ENCODE peak calls at places on chromosomes 11 and 22, in nine cellular contexts. K is tibial artery, P is SK-N-SH, F is lower lobe of right lung, O is transverse colon, Z is esophagus squamous epithelium, Y is stomach, M is neuronal stem cell, V is psoas muscle. L is an unnamed sample.

GRCh38 chr11:108223449-108224149 is 732 bp downstream of the ATM start:
- DNase-seq in K (peak; percentile 23), P (no peak), F (no peak), O (no peak), Z (no peak), Y (no peak), M (no peak), V (no peak), L (no peak)

GRCh38 chr22:39266398-39267030 is 21.7 kb upstream of the PDGFB start:
- DNase-seq in K (peak; percentile 62), P (no peak), F (no peak), O (no peak), Z (no peak), Y (no peak), M (no peak), V (no peak), L (no peak)

GRCh38 chr11:115334932-115335788 is 169.1 kb downstream of the CADM1 start:
- DNase-seq in K (no peak), P (peak; percentile 21), F (no peak), O (no peak), Z (no peak), Y (no peak), M (peak; percentile 12), V (no peak), L (no peak)

GRCh38 chr11:67271212-67271547 is 4.9 kb downstream of the GRK2 start:
- DNase-seq in K (no peak), P (no peak), F (no peak), O (no peak), Z (no peak), Y (no peak), M (no peak), V (no peak), L (no peak)

GRCh38 chr11:8066036-8066910 is 14.7 kb upstream of the TUB start:
- DNase-seq in K (peak; percentile 17), P (no peak), F (no peak), O (no peak), Z (no peak), Y (peak; percentile 20), M (no peak), V (no peak), L (no peak)

GRCh38 chr11:131095501-131096185 is 179.4 kb upstream of the SNX19 start:
- DNase-seq in K (no peak), P (no peak), F (no peak), O (no peak), Z (no peak), Y (no peak), M (no peak), V (no peak), L (no peak)

GRCh38 chr22:17269607-17270261 is 50.5 kb upstream of the ADA2 start:
- DNase-seq in K (no peak), P (no peak), F (no peak), O (peak; percentile 60), Z (no peak), Y (no peak), M (no peak), V (no peak), L (no peak)

GRCh38 chr11:128365044-128365443 is 222.3 kb downstream of the ETS1 start:
- DNase-seq in K (no peak), P (no peak), F (no peak), O (no peak), Z (no peak), Y (no peak), M (peak; percentile 32), V (no peak), L (no peak)

GRCh38 chr22:27962268-27963191 is 43.5 kb upstream of the PITPNB start:
- DNase-seq in K (no peak), P (no peak), F (no peak), O (no peak), Z (no peak), Y (no peak), M (no peak), V (peak; percentile 47), L (peak; percentile 48)

GRCh38 chr22:49909476-49910205 is 8.6 kb downstream of the ALG12 start:
- DNase-seq in K (no peak), P (no peak), F (peak; percentile 44), O (no peak), Z (no peak), Y (no peak), M (no peak), V (no peak), L (no peak)

GRCh38 chr11:15720460-15720859 is 605.7 kb downstream of the INSC start:
- DNase-seq in K (no peak), P (no peak), F (no peak), O (no peak), Z (no peak), Y (no peak), M (no peak), V (no peak), L (no peak)

GRCh38 chr11:8267831-8268529 is 4.3 kb upstream of the LMO1 start:
- DNase-seq in K (no peak), P (peak; percentile 82), F (no peak), O (no peak), Z (no peak), Y (no peak), M (no peak), V (no peak), L (no peak)

GRCh38 chr22:24977370-24978230 is 25.1 kb downstream of the KIAA1671 start:
- DNase-seq in K (peak; percentile 66), P (no peak), F (peak; percentile 59), O (peak; percentile 68), Z (no peak), Y (no peak), M (no peak), V (peak; percentile 43), L (peak; percentile 77)

GRCh38 chr22:43171607-43172006 is 15.3 kb downstream of the TTLL12 start:
- DNase-seq in K (no peak), P (no peak), F (no peak), O (peak; percentile 86), Z (no peak), Y (peak; percentile 58), M (no peak), V (no peak), L (no peak)

GRCh38 chr11:118621071-118621815 is 13.8 kb downstream of the PHLDB1 start:
- DNase-seq in K (peak; percentile 92), P (peak; percentile 93), F (peak; percentile 84), O (peak; percentile 82), Z (no peak), Y (peak; percentile 85), M (no peak), V (peak; percentile 89), L (peak; percentile 92)

GRCh38 chr11:87300640-87301381 is 263.1 kb downstream of the TMEM135 start:
- DNase-seq in K (no peak), P (no peak), F (no peak), O (peak; percentile 25), Z (no peak), Y (no peak), M (no peak), V (no peak), L (no peak)

DNA sequence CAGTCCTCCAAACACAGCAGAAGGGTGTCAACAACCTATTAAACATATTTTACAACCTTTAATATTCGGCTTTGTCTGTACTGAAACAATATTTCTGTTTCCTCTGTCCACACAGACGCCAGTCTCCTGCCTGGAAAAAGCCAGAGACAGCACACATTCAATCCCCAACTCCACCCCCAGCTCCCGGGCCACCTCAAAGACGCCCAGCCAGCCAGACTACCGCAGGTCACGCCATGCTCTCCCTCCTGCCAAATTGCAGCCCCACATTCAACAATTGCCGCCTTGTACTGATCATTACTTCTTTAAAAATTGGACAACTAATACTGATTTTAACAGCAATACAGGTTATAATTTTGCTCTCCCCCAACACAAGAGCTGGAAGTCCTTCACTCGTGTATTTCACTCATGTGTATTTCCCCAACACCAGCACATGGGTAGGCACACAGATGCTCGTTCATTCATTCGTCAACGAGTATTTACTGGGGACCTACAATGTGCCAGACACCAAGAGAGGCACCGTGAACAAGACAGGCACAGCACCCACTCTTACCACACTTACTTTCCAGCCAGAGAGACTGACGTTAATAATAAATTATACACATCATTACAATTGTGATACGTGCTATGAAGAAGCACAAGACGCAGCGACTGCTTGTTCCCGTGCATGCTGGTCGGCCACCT is 1.1 kb downstream of the SERGEF start:
- DNase-seq in K (no peak), P (peak; percentile 16), F (no peak), O (no peak), Z (no peak), Y (no peak), M (no peak), V (no peak), L (no peak)
- H3K27ac ChIP-seq in K (peak overlapping the region; percentile 97), P (no peak overlapping the region), F (peak overlapping the region; percentile 82), O (peak overlapping the region; percentile 97), Z (peak overlapping the region; percentile 89), Y (peak overlapping the region; percentile 89), M (no peak overlapping the region), V (peak overlapping the region; percentile 91), L (no peak overlapping the region)

DNA sequence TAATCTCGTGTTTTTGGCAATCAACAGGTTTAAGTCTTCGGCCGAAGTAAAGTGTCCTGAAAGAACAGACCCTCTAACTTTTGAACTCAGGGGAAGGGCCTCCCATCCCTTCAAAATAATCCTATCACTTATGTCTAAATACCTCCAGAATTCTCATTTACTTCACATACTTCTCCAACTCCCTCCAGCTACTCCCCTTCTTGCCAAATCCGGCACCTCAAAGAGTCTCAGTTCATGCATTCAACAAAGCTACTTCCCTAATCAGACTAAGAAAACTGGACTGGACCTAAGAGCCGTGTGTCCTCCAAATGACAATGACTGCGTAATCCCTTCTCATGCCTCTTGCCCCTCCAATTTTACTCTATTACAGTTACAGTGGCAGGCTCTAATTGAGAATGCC is 1.3 kb downstream of the DDB1 start:
- DNase-seq in K (no peak), P (no peak), F (no peak), O (no peak), Z (no peak), Y (no peak), M (no peak), V (no peak), L (no peak)
- H3K4me1 ChIP-seq in K (no peaks in the 10 kb centered on the region), P (peaks cover 39% of the 10 kb centered on the region), F (peaks cover 44% of the 10 kb centered on the region), O (peaks cover 22% of the 10 kb centered on the region), Z (peaks cover 86% of the 10 kb centered on the region), Y (peaks cover 62% of the 10 kb centered on the region), M (peaks cover 11% of the 10 kb centered on the region), V (peaks cover 34% of the 10 kb centered on the region), L (peaks cover 35% of the 10 kb centered on the region)

GRCh38 chr11:120824242-120824641 is 199.7 kb upstream of the TBCEL start:
- DNase-seq in K (no peak), P (no peak), F (no peak), O (no peak), Z (no peak), Y (no peak), M (no peak), V (no peak), L (no peak)
- H3K4me3 ChIP-seq in K (no peak overlapping the region), P (no peak overlapping the region), F (no peak overlapping the region), O (no peak overlapping the region), Z (no peak overlapping the region), Y (no peak overlapping the region), M (no peak overlapping the region), V (no peak overlapping the region), L (no peak overlapping the region)

DNA sequence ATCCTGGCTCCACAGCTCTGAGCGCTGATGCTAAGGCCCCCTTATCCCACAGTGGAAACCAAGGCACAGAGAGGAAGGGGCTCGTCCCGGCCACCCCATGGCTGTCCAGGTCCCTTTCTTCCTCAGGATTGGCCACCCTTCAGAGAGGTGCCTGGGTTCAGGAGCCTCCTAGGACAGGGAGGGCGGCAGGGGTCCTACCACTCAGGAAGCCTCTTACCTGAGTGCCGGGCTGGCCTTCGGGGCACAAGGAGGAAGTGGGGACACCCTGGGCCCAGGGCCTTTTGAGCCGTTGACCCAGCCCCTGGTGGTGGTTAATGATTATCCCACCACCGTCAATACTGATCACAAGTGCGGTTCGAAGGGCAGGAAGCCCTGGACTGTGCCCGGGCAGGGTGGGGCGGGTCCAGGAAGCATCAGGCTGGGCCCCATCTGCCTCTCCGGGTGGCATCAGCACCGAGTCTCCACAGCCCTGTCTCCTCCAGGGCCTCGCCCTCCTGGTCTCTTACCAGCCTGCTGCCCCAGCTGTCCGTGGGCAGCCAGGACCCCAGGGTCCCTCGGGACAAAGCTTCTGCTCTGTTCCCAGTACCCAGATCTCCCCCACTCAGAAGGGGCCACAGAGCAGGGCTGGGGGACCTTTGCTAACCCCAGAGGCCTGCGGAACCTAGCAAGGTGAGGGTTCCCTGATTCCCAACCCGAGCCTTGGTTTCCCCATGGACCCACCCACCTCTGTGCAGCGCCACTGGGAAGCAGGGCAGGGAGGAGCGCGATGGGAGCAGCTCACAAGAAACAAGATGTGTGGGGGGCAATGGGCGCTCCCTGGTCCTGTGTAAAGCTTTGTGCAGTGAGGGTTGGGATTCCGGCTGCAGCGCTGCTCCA is 15.0 kb upstream of the EHD1 start:
- DNase-seq in K (no peak), P (no peak), F (no peak), O (peak; percentile 94), Z (no peak), Y (peak; percentile 84), M (no peak), V (no peak), L (no peak)
- H3K27ac ChIP-seq in K (no peak overlapping the region), P (no peak overlapping the region), F (no peak overlapping the region), O (peak overlapping the region; percentile 96), Z (no peak overlapping the region), Y (peak overlapping the region; percentile 86), M (no peak overlapping the region), V (no peak overlapping the region), L (peak overlapping the region; percentile 7)

L was measured in heart left ventricle.